ENCODE peak calls at places on chromosomes 12 and 14, in eight cellular contexts. O, X, I, A, F, L, G and C are unnamed samples.

GRCh38 chr12:51198568-51199400 is 19.1 kb downstream of the POU6F1 start:
- DNase-seq in O (no peak), X (no peak), I (no peak), A (no peak), F (peak), L (no peak), G (no peak), C (no peak)

GRCh38 chr12:19299765-19300164 is 139.5 kb upstream of the AEBP2 start:
- DNase-seq in O (no peak), X (no peak), I (no peak), A (no peak), F (no peak), L (peak), G (peak), C (no peak)

GRCh38 chr14:42110167-42110566 is 503.5 kb downstream of the LRFN5 start:
- DNase-seq in O (no peak), X (no peak), I (no peak), A (peak), F (peak), L (peak), G (peak), C (peak)

GRCh38 chr12:125280482-125281377 is 215.5 kb downstream of the AACS start:
- DNase-seq in O (peak), X (no peak), I (no peak), A (peak), F (no peak), L (no peak), G (peak), C (peak)

GRCh38 chr14:66395300-66395699 is 90.9 kb upstream of the CCDC196 start:
- DNase-seq in O (no peak), X (no peak), I (no peak), A (peak), F (no peak), L (peak), G (peak), C (no peak)

GRCh38 chr14:56379956-56380355 is 199.6 kb upstream of the TMEM260 start:
- DNase-seq in O (no peak), X (no peak), I (no peak), A (no peak), F (no peak), L (no peak), G (no peak), C (no peak)

GRCh38 chr12:11307143-11307542 is 3.1 kb downstream of the PRB4 start:
- DNase-seq in O (no peak), X (no peak), I (no peak), A (no peak), F (no peak), L (peak), G (no peak), C (no peak)

GRCh38 chr12:52061470-52062166 is 8.2 kb upstream of the ATG101 start:
- DNase-seq in O (no peak), X (no peak), I (no peak), A (no peak), F (peak), L (no peak), G (no peak), C (no peak)

GRCh38 chr12:87266305-87266704 is 762.9 kb downstream of the C12orf50 start:
- DNase-seq in O (no peak), X (no peak), I (no peak), A (peak), F (peak), L (peak), G (no peak), C (no peak)

GRCh38 chr12:102478416-102479098 is 1.8 kb downstream of the IGF1 start:
- DNase-seq in O (no peak), X (no peak), I (peak), A (peak), F (no peak), L (no peak), G (peak), C (no peak)

GRCh38 chr14:88063807-88064206 is 58.9 kb downstream of the GPR65 start:
- DNase-seq in O (no peak), X (no peak), I (no peak), A (no peak), F (no peak), L (no peak), G (no peak), C (no peak)

GRCh38 chr12:115880238-115880637 is 397.3 kb downstream of the MED13L start:
- DNase-seq in O (no peak), X (no peak), I (no peak), A (no peak), F (no peak), L (peak), G (no peak), C (no peak)

GRCh38 chr12:93361159-93361919 is 16.4 kb upstream of the NUDT4 start:
- DNase-seq in O (no peak), X (peak), I (no peak), A (no peak), F (no peak), L (no peak), G (peak), C (no peak)

GRCh38 chr12:92144631-92145480 is 790 bp downstream of the BTG1 start:
- DNase-seq in O (peak), X (peak), I (peak), A (peak), F (peak), L (peak), G (peak), C (peak)

GRCh38 chr12:63020269-63020668 is 85.3 kb upstream of the PPM1H start:
- DNase-seq in O (no peak), X (no peak), I (no peak), A (no peak), F (no peak), L (no peak), G (no peak), C (no peak)

GRCh38 chr14:49464885-49465284 is 121.3 kb downstream of the RPS29 start:
- DNase-seq in O (no peak), X (no peak), I (no peak), A (no peak), F (peak), L (peak), G (peak), C (peak)
- TF ChIP-seq CTCF in O (no peak), X (no peak), I (no peak), A (no peak), F (no peak), L (peak), G (peak), C (no peak)

GRCh38 chr12:53599579-53599978 is 26.6 kb downstream of the ATF7 start:
- DNase-seq in O (no peak), X (no peak), I (no peak), A (no peak), F (no peak), L (no peak), G (no peak), C (no peak)
- TF ChIP-seq CTCF in O (no peak), X (peak), I (peak), A (no peak), F (no peak), L (peak), G (no peak), C (no peak)

DNA sequence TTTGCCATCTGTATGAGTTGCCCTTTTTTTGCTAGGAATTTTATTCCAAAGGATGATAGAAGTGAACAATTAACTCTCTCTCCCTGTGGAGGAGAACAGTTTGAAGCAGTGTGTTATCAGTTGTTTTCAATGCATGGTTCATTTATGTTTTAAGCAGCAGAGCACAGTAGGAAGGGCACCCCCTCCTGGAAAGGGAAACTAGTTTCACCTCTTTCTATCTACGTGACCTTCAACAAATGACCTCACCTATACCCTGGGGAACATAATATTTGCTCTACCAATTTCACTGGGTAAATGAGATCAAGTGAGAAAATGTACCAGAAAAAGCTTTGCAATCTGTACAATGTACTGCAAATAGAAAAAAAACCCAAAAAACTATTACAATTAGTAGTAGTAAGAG is 5.4 kb upstream of the DCP1B start:
- DNase-seq in O (no peak), X (no peak), I (no peak), A (no peak), F (peak), L (no peak), G (no peak), C (no peak)
- TF ChIP-seq CTCF in O (no peak), X (no peak), I (no peak), A (no peak), F (peak), L (peak), G (peak), C (no peak)

DNA sequence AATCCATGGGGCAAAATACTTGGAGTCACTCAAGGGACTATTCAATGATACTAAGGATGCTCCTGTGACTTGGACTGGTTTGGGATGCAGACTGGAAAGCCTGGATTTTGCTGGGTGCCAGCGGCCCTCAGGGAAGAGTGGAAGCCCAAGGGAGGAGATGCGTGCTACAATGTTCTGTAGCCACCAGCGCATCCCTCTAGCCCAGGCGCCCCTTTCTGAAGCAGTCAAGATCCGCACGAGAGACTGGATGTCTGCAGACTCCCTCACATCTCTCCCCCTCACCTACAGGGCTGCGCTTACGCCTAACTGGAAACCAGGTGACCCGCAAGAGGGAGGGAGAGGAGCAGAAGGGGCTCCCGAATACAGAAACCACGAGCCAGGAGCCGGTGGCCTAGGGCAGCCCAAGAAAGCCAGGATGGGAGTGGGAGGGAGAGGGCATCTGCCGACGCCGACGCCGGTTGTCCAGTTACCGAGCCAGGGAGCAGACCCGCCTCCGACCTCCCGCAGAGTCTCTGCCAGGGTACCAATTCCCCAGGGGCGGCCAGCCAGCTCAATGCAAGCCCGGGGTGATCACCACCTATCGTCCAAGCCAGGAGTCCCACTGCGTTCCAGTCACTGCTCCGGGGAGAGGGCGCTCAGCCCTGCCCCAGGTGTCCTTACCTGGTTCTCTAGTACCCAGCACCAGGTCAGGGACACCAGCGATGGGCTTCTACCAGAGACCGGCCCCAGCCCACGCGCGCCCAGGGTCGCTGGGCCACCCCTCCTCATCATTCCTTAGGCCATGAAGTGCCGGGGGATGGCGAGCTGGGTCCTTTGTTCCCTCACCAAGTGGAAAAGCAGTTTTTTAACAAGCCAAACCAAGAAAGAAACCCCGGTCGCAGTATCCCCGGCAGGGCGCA is 1.2 kb downstream of the NTN4 start:
- DNase-seq in O (peak), X (peak), I (peak), A (no peak), F (no peak), L (peak), G (peak), C (peak)
- TF ChIP-seq CTCF in O (no peak), X (no peak), I (no peak), A (no peak), F (peak), L (no peak), G (peak), C (no peak)

DNA sequence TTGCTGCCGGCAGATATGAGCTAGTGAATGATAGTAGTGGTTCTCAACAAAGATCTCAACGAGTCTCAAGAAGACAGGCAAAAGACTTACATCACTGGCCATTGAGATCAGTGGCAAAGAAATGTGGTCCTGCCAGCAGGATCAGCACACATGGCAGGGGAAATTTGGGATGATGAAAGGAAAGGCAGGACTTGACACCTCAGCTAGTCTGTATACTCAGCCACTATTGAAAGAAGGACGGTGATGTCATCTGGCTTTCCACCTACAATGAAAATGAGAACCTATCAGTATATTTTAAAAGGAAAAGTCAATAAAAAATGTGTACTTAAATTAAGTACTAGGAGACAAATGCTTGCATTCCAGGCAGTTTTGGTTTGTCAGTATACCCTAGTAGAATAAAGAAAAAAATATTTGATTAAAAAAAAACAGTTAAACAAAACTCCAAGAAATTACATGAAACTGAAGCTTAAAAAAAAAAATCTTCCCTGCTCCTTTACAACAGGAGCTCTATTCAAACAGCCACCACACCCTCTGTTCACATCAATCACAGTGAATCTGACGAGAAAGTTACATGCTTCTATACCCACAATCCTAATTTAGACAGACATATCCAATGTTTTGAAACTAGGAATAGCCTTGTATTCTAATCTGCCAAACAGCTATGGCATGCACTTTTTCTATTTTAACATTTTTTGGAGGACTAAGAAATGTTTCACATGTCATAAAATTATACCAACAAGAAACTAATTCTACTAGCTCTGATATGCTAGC is 34.9 kb downstream of the RAD9B start:
- DNase-seq in O (no peak), X (no peak), I (no peak), A (no peak), F (no peak), L (no peak), G (peak), C (no peak)
- TF ChIP-seq CTCF in O (no peak), X (no peak), I (no peak), A (no peak), F (no peak), L (no peak), G (no peak), C (no peak)

DNA sequence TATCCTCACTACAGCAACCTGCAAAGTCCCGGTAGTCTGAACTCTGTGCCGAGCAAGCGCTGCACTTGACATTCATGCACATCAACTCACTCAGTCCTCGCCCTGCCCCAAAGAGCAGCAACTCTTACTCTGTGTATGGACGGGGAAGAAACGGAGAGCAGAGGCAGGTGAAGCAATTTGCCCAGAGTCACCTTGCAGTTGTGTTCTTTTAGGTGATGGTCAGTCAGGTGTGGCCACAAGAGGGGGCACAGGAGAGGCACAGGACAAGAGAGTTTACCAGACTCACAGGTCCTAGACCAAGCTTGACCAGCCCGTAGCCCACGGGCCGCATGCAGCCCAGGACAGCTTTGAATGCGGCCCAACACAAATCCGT is 39.1 kb downstream of the TSPAN11 start:
- DNase-seq in O (no peak), X (no peak), I (no peak), A (no peak), F (peak), L (peak), G (peak), C (no peak)
- TF ChIP-seq CTCF in O (no peak), X (no peak), I (no peak), A (no peak), F (peak), L (peak), G (peak), C (peak)

GRCh38 chr12:57147641-57147944 is 174 bp upstream of the LRP1-AS start:
- DNase-seq in O (no peak), X (no peak), I (no peak), A (no peak), F (peak), L (no peak), G (peak), C (no peak)

GRCh38 chr12:57146925-57147640 is at the start of gene LRP1-AS:
- DNase-seq in O (no peak), X (no peak), I (peak), A (no peak), F (peak), L (no peak), G (no peak), C (no peak)

GRCh38 chr12:57148469-57149308 is 1.3 kb upstream of the LRP1-AS start:
- DNase-seq in O (no peak), X (peak), I (peak), A (no peak), F (peak), L (no peak), G (no peak), C (no peak)

GRCh38 chr12:57145460-57146059 is 1.9 kb downstream of the LRP1-AS start:
- DNase-seq in O (no peak), X (no peak), I (no peak), A (no peak), F (no peak), L (no peak), G (no peak), C (no peak)

GRCh38 chr12:57146092-57146491 is 1.3 kb downstream of the LRP1-AS start:
- DNase-seq in O (no peak), X (no peak), I (no peak), A (no peak), F (no peak), L (no peak), G (no peak), C (no peak)
- TF ChIP-seq CTCF in O (no peak), X (no peak), I (no peak), A (no peak), F (no peak), L (no peak), G (no peak), C (no peak)

GRCh38 chr12:120861074-120861795 is 42.9 kb downstream of the SPPL3 start:
- DNase-seq in O (no peak), X (no peak), I (no peak), A (no peak), F (no peak), L (peak), G (no peak), C (no peak)

GRCh38 chr12:120856980-120857379 is 47.2 kb downstream of the SPPL3 start:
- DNase-seq in O (no peak), X (no peak), I (no peak), A (no peak), F (no peak), L (peak), G (no peak), C (no peak)

GRCh38 chr12:120855823-120856589 is 48.2 kb downstream of the SPPL3 start:
- DNase-seq in O (no peak), X (no peak), I (no peak), A (no peak), F (no peak), L (no peak), G (no peak), C (no peak)

GRCh38 chr12:120854804-120855203 is 49.4 kb downstream of the SPPL3 start:
- DNase-seq in O (no peak), X (no peak), I (no peak), A (no peak), F (no peak), L (no peak), G (no peak), C (no peak)

GRCh38 chr12:120858306-120859088 is 45.7 kb downstream of the SPPL3 start:
- DNase-seq in O (no peak), X (no peak), I (no peak), A (peak), F (no peak), L (peak), G (no peak), C (no peak)
- TF ChIP-seq CTCF in O (no peak), X (no peak), I (no peak), A (no peak), F (no peak), L (no peak), G (no peak), C (no peak)